ENCODE peak calls at places on chromosomes 7 and 10, in six cellular contexts. H, Z, A, R, V and G are unnamed samples.

GRCh38 chr10:124144536-124144935 is 51.1 kb upstream of the CHST15 start:
- ATAC-seq in R (no peak), A (no peak), Z (no peak), H (no peak), V (peak), G (no peak)

GRCh38 chr7:132455306-132455705 is 121.0 kb downstream of the PLXNA4 start:
- ATAC-seq in H (no peak), R (no peak), V (no peak), Z (no peak), A (no peak), G (no peak)

GRCh38 chr10:77869626-77870420 is 56.7 kb downstream of the DLG5 start:
- ATAC-seq in H (no peak), Z (no peak), A (no peak), R (no peak), V (no peak), G (no peak)

GRCh38 chr10:35416628-35417625 is 80.6 kb downstream of the CCNY start:
- ATAC-seq in V (no peak), H (peak), A (no peak), Z (peak), R (no peak), G (no peak)

GRCh38 chr10:97169911-97170693 is 15.7 kb downstream of the SLIT1 start:
- ATAC-seq in A (peak), R (peak), V (no peak), H (no peak), Z (peak), G (no peak)

GRCh38 chr7:152344253-152344652 is 91.5 kb downstream of the KMT2C start:
- ATAC-seq in R (no peak), H (peak), A (no peak), V (no peak), Z (no peak), G (no peak)

GRCh38 chr7:20301311-20301939 is 29.3 kb upstream of the ITGB8 start:
- ATAC-seq in Z (no peak), V (no peak), R (peak), A (no peak), H (peak), G (no peak)

GRCh38 chr10:88319960-88320517 is 263.1 kb downstream of the RNLS start:
- ATAC-seq in A (no peak), V (no peak), H (no peak), Z (no peak), R (no peak), G (no peak)

GRCh38 chr7:48526375-48526732 is 355.1 kb downstream of the ABCA13 start:
- ATAC-seq in R (no peak), V (no peak), Z (no peak), A (no peak), H (no peak), G (no peak)

GRCh38 chr10:11869743-11870460 is 46.7 kb downstream of the PROSER2 start:
- ATAC-seq in V (peak), A (no peak), H (no peak), Z (no peak), R (no peak), G (peak)

GRCh38 chr10:52486840-52487611 is 172.9 kb downstream of the DKK1 start:
- ATAC-seq in H (no peak), V (peak), Z (no peak), R (no peak), A (peak), G (no peak)

GRCh38 chr7:132643302-132643701 is 67.0 kb upstream of the PLXNA4 start:
- ATAC-seq in Z (no peak), H (no peak), V (no peak), A (no peak), R (no peak), G (no peak)

DNA sequence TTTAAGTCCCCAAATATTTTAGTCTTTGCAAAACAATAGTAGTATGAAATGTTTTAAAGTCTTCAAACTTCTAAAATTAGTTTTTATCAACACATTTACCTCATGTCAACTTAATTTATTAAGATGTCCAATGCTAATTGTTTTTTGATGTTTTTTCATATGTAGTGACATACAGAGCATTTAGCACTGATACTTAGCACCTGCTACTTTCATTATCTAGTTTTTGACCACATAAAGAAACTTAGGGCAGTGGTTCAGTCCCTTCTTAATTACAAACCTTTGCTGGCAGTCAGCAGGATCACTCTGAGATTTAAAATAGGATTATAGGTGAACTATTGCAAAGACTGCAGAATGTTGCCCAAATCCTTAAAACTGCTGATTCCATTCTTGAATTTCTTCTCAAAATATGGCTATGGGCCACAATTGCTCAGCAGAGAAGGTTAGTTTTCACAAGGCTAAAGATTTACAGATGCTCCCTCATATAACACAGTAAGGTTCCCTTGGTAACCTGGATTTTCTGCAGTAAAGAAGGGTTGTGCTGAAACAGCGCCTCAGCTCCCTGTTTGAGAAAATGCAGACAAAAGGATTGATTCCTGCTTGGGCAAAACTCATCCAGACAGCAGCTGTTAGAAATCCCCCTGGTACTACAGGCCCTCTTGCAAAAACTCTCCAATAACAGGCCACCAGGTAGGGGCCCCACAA is 3.3 kb downstream of the GPR85 start:
- ATAC-seq in Z (no peak), V (no peak), H (peak), A (no peak), R (no peak), G (no peak)
- TF ChIP-seq EP300 in Z (no peak), V (no peak), H (no peak), A (no peak), R (no peak), G (no peak)

DNA sequence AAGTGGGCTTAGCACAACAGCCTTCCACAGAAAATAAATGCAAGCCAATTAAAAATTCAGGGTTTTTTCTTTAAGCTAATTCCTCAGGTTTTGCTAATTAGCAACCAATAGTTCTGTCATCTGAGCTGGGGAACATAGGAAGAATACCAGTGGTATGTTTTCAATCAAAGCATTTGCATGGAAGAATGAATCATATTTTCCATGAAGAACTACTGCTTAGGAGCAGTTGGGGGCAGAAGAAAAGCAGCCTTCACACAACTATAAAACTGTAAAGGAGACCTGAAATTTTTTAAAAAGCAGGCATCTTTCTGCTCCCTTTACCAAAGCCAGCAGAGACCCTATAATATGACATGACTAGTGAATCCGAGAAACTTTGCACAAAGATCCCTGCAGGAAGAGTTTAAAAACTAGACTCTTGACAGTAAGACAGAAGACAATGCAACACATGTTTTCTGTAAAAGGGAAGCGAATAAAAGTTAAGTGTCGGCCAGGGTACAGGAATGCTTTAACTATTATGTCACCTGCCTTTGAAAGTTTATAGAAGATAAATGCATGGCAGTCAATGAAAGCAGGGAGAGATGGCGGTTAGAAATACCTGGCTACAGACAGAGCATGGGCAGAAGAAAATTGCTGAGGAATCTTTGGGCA is 93.3 kb downstream of the GLI3 start:
- ATAC-seq in H (no peak), Z (no peak), A (no peak), R (no peak), V (no peak), G (no peak)
- TF ChIP-seq CTCF in H (no peak), Z (no peak), A (no peak), R (no peak), V (no peak), G (no peak)

GRCh38 chr7:118217068-118217715 is 7.3 kb upstream of the ANKRD7 start:
- ATAC-seq in Z (no peak), H (no peak), R (peak), A (no peak), V (no peak), G (no peak)

GRCh38 chr7:118218413-118219156 is 5.9 kb upstream of the ANKRD7 start:
- ATAC-seq in Z (no peak), H (no peak), A (no peak), V (no peak), R (peak), G (no peak)

GRCh38 chr7:118219157-118219512 is 5.4 kb upstream of the ANKRD7 start:
- ATAC-seq in A (no peak), Z (no peak), V (no peak), H (no peak), R (no peak), G (no peak)

GRCh38 chr7:118214833-118215182 is 9.7 kb upstream of the ANKRD7 start:
- ATAC-seq in H (peak), R (no peak), V (no peak), A (peak), Z (no peak), G (no peak)

GRCh38 chr7:118214051-118214832 is 10.3 kb upstream of the ANKRD7 start:
- ATAC-seq in V (peak), R (peak), Z (no peak), H (peak), A (peak), G (peak)
- H3K4me3 ChIP-seq in V (peak), R (no peak), Z (no peak), H (peak), A (peak), G (peak)

GRCh38 chr10:71127019-71127534 is 85.3 kb upstream of the UNC5B start:
- ATAC-seq in V (no peak), H (no peak), Z (no peak), R (no peak), A (no peak), G (no peak)
- TF ChIP-seq EP300 in V (no peak), H (no peak), Z (no peak), R (no peak), A (no peak), G (no peak)

GRCh38 chr7:23072043-23072442 is 33.5 kb upstream of the KLHL7 start:
- ATAC-seq in A (peak), R (peak), V (peak), H (no peak), Z (no peak), G (no peak)
- TF ChIP-seq CTCF in A (peak), R (peak), V (no peak), H (no peak), Z (peak), G (no peak)

DNA sequence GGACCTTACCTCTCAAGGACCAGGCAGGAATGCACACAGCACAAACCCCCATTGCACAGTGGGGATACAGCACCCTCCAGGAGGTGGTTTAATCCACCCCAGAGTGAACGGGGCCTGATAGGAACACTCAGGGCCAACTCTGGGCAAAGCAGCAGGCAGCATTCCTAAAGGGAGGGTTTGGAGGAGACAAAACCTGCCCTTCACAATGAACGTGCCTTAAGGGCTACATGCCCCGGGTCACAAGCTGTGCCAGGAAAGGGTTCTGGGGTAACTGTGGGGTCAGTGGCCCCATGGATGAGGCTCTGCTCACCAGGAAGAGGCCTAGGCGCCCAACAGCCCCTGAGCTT is 1.1 kb downstream of the GPRIN2 start:
- ATAC-seq in V (peak), Z (no peak), H (no peak), R (no peak), A (no peak), G (no peak)
- H3K4me3 ChIP-seq in V (no peak), Z (no peak), H (no peak), R (no peak), A (peak), G (no peak)

DNA sequence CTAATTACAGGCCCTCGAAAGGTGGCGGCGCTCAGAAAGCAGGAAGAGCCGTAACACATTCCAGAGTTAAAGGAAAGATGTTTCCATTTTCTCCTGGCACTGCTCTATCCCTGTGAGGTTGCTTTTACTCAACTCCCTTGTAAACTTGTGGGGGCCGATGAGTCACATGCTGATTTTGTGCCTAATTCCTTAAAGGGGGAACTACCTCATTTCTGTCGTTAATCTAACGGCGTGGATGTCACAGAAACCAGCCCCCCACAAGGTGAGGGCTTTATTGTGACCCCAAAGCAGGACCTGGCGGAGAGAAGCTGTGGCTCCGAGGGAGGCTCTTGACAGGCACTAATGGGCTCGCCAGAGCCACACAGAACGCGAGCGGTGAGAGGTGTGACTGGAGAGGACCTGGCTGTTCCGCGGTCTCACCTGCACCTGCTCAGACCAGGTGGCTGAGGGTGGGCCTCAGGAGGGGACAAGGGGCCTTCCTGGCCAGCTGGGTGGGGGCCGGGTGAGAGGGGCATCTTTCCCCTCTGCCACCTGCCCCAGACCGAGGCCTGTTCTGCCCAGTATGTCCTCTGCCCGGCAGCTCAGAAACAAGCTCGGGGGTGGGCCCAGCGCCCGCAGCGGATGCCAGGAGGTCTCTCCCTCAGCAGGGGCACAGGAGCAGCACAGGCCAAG is 50.9 kb downstream of the CALML3 start:
- ATAC-seq in A (peak), Z (no peak), V (peak), R (no peak), H (no peak), G (peak)
- TF ChIP-seq EP300 in A (no peak), Z (no peak), V (no peak), R (no peak), H (no peak), G (no peak)